ENCODE peak calls at places on chromosomes 5 and 9, in six cellular contexts. L, G, E, Y, H and K are unnamed samples.

GRCh38 chr9:134604834-134605233 is 36.8 kb upstream of the COL5A1 start:
- DNase-seq in L (no peak), G (no peak), E (no peak), Y (no peak), H (no peak), K (no peak)

GRCh38 chr5:181203093-181203711 is 1.8 kb downstream of the TRIM7 start:
- DNase-seq in L (peak; percentile 57), G (no peak), E (peak; percentile 73), Y (no peak), H (no peak), K (no peak)

GRCh38 chr9:129141066-129142041 is 30.1 kb downstream of the PTPA start:
- DNase-seq in L (peak; percentile 94), G (no peak), E (peak; percentile 87), Y (peak; percentile 64), H (peak; percentile 91), K (peak; percentile 75)

GRCh38 chr9:75239176-75239575 is 150.9 kb downstream of the OSTF1 start:
- DNase-seq in L (peak; percentile 87), G (no peak), E (peak; percentile 35), Y (no peak), H (peak; percentile 56), K (peak; percentile 64)

GRCh38 chr5:88925692-88926490 is 42.9 kb upstream of the MEF2C start:
- DNase-seq in L (peak; percentile 14), G (no peak), E (peak; percentile 56), Y (no peak), H (peak; percentile 39), K (peak; percentile 11)

GRCh38 chr9:134547161-134548100 is 94.2 kb upstream of the COL5A1 start:
- DNase-seq in L (no peak), G (no peak), E (no peak), Y (no peak), H (no peak), K (no peak)

GRCh38 chr5:147223951-147224791 is 10.7 kb upstream of the STK32A start:
- DNase-seq in L (peak; percentile 74), G (no peak), E (peak; percentile 21), Y (peak; percentile 34), H (peak; percentile 20), K (peak; percentile 52)

GRCh38 chr5:76256116-76256889 is 146.8 kb upstream of the IQGAP2 start:
- DNase-seq in L (peak; percentile 87), G (no peak), E (peak; percentile 73), Y (peak; percentile 67), H (peak; percentile 70), K (peak; percentile 54)

GRCh38 chr5:137760294-137761019 is 6.3 kb upstream of the HNRNPA0 start:
- DNase-seq in L (peak; percentile 40), G (no peak), E (no peak), Y (no peak), H (no peak), K (no peak)

GRCh38 chr9:69762527-69762926 is 2.7 kb upstream of the PTAR1 start:
- DNase-seq in L (peak; percentile 33), G (no peak), E (peak; percentile 57), Y (no peak), H (no peak), K (peak; percentile 19)

GRCh38 chr5:181223729-181224389 is 778 bp downstream of the TRIM41 start:
- DNase-seq in L (peak; percentile 50), G (peak; percentile 86), E (peak; percentile 58), Y (peak; percentile 59), H (no peak), K (no peak)

GRCh38 chr5:124650960-124651662 is 95.3 kb downstream of the ZNF608 start:
- DNase-seq in L (peak; percentile 82), G (no peak), E (no peak), Y (no peak), H (peak; percentile 53), K (peak; percentile 85)

GRCh38 chr9:27118916-27119315 is 9.9 kb downstream of the TEK start:
- DNase-seq in L (peak; percentile 70), G (no peak), E (peak; percentile 3), Y (no peak), H (peak; percentile 70), K (peak; percentile 59)

GRCh38 chr5:172224996-172225395 is 31.0 kb downstream of the EFCAB9 start:
- DNase-seq in L (no peak), G (no peak), E (no peak), Y (no peak), H (no peak), K (no peak)

GRCh38 chr5:143434261-143435206 is 31.0 kb upstream of the NR3C1 start:
- DNase-seq in L (no peak), G (no peak), E (no peak), Y (peak; percentile 31), H (no peak), K (no peak)

GRCh38 chr5:115457574-115457973 is 87.0 kb downstream of the FEM1C start:
- DNase-seq in L (no peak), G (no peak), E (no peak), Y (no peak), H (no peak), K (no peak)

GRCh38 chr5:174735498-174736350 is 11.3 kb downstream of the MSX2 start:
- DNase-seq in L (no peak), G (no peak), E (no peak), Y (no peak), H (no peak), K (no peak)

GRCh38 chr5:151637676-151638075 is 46.5 kb upstream of the FAT2 start:
- DNase-seq in L (no peak), G (no peak), E (no peak), Y (no peak), H (no peak), K (no peak)

GRCh38 chr9:5459289-5459829 is 9.0 kb downstream of the CD274 start:
- DNase-seq in L (peak; percentile 39), G (no peak), E (peak; percentile 15), Y (peak; percentile 42), H (no peak), K (no peak)

GRCh38 chr9:22067196-22067595 is 58.1 kb upstream of the CDKN2B start:
- DNase-seq in L (no peak), G (no peak), E (peak; percentile 23), Y (no peak), H (no peak), K (no peak)

GRCh38 chr9:129276486-129277260 is 98.6 kb upstream of the IER5L start:
- DNase-seq in L (no peak), G (no peak), E (no peak), Y (no peak), H (no peak), K (no peak)

GRCh38 chr5:117131048-117131679 is 556.5 kb upstream of the SEMA6A start:
- DNase-seq in L (no peak), G (no peak), E (no peak), Y (peak; percentile 31), H (no peak), K (no peak)

GRCh38 chr9:136951541-136952353 is at the start of gene LCN12:
- DNase-seq in L (no peak), G (no peak), E (no peak), Y (no peak), H (no peak), K (no peak)

GRCh38 chr9:136947955-136948510 is 3.0 kb downstream of the C8G start:
- DNase-seq in L (peak; percentile 51), G (no peak), E (peak; percentile 67), Y (peak; percentile 76), H (no peak), K (peak; percentile 38)

GRCh38 chr9:136950656-136951030 is 1.4 kb upstream of the LCN12 start:
- DNase-seq in L (no peak), G (no peak), E (no peak), Y (no peak), H (no peak), K (no peak)

GRCh38 chr9:136949239-136949816 is 2.7 kb upstream of the LCN12 start:
- DNase-seq in L (no peak), G (no peak), E (no peak), Y (no peak), H (no peak), K (no peak)

GRCh38 chr9:136949817-136950655 is 2.0 kb upstream of the LCN12 start:
- DNase-seq in L (peak; percentile 83), G (peak; percentile 96), E (peak; percentile 92), Y (peak; percentile 100), H (peak; percentile 81), K (peak; percentile 70)
- TF ChIP-seq CTCF in L (no peak), G (no peak), E (no peak), Y (no peak), H (no peak), K (no peak)

DNA sequence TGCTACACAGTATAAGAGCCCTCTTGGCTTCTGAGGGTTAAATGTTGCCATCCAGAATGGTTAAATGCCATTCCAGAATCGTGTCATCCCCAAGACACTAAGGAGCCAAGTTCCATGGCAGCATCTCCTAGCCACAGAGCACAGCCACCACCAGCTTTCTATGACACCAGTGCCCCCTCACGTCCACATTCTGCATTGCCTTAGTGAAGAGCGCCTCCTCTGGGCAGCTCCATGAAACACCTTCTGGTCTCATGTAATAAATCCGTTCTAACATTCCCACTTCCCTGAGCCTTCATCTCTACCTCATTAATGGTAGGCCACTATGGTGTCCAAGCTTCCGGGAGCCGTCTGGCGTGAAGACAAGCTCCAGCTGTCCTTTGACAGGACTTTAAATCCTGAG is 12.4 kb downstream of the CBY3 start:
- DNase-seq in L (peak; percentile 80), G (no peak), E (peak; percentile 74), Y (peak; percentile 55), H (peak; percentile 62), K (peak; percentile 44)
- TF ChIP-seq CTCF in L (peak; percentile 98), G (peak; percentile 63), E (peak; percentile 90), Y (peak; percentile 74), H (peak; percentile 98), K (peak; percentile 89)

GRCh38 chr9:90432951-90433350 is 209.7 kb downstream of the DIRAS2 start:
- DNase-seq in L (peak; percentile 34), G (no peak), E (no peak), Y (no peak), H (peak; percentile 7), K (no peak)
- TF ChIP-seq CTCF in L (no peak), G (no peak), E (no peak), Y (no peak), H (no peak), K (no peak)

GRCh38 chr9:127501821-127502343 is 50.6 kb downstream of the LRSAM1 start:
- DNase-seq in L (no peak), G (no peak), E (peak; percentile 51), Y (no peak), H (no peak), K (no peak)

GRCh38 chr9:127500862-127501261 is 49.6 kb downstream of the LRSAM1 start:
- DNase-seq in L (no peak), G (no peak), E (no peak), Y (no peak), H (no peak), K (no peak)

GRCh38 chr9:127503379-127503921 is 52.1 kb downstream of the LRSAM1 start:
- DNase-seq in L (no peak), G (no peak), E (peak; percentile 31), Y (no peak), H (no peak), K (no peak)

GRCh38 chr9:127503947-127504886 is 52.9 kb downstream of the LRSAM1 start:
- DNase-seq in L (peak; percentile 93), G (peak; percentile 94), E (peak; percentile 89), Y (peak; percentile 82), H (peak; percentile 73), K (peak; percentile 77)

GRCh38 chr9:127502706-127503378 is 51.5 kb downstream of the LRSAM1 start:
- DNase-seq in L (no peak), G (no peak), E (peak; percentile 13), Y (no peak), H (no peak), K (no peak)
- TF ChIP-seq CTCF in L (no peak), G (no peak), E (no peak), Y (no peak), H (no peak), K (no peak)